ENCODE peak calls at places on chromosomes 12 and 14, in five cellular contexts. A is fibroblast of pulmonary artery; O is stimulated activated CD4-positive, alpha-beta T cell treated with anti-CD3 and anti-CD28 coated beads, TNF-alpha, amount 100 ng/mL, for 1 hour; D is fibroblast of the conjunctiva; E is astrocyte of the spinal cord. J is an unnamed sample.

GRCh38 chr14:76761849-76762616 is 765 bp downstream of the VASH1 start:
- DNase-seq in A (no peak), O (no peak), D (no peak), E (no peak), J (no peak)

GRCh38 chr14:37889087-37889486 is 293.7 kb downstream of the TTC6 start:
- DNase-seq in A (no peak), O (no peak), D (no peak), E (peak), J (no peak)

GRCh38 chr12:28130625-28131598 is 59.3 kb upstream of the CCDC91 start:
- DNase-seq in A (peak), O (no peak), D (peak), E (peak), J (peak)

GRCh38 chr14:66359500-66359899 is 126.7 kb upstream of the CCDC196 start:
- DNase-seq in A (peak), O (no peak), D (peak), E (peak), J (no peak)

GRCh38 chr12:116718578-116719454 is 19.1 kb downstream of the SPRING1 start:
- DNase-seq in A (peak), O (no peak), D (no peak), E (peak), J (no peak)

GRCh38 chr12:23055004-23055403 is 430.0 kb downstream of the ETNK1 start:
- DNase-seq in A (peak), O (no peak), D (peak), E (peak), J (no peak)

GRCh38 chr14:29168149-29168548 is 401.6 kb downstream of the FOXG1 start:
- DNase-seq in A (no peak), O (no peak), D (no peak), E (no peak), J (no peak)

GRCh38 chr14:75242546-75243273 is 35.9 kb upstream of the FOS start:
- DNase-seq in A (peak), O (no peak), D (peak), E (peak), J (peak)

GRCh38 chr12:57631566-57632368 is 1.2 kb downstream of the B4GALNT1 start:
- DNase-seq in A (no peak), O (no peak), D (no peak), E (no peak), J (no peak)